ENCODE peak calls at places on chromosomes 16 and 17, in six cellular contexts. W is uterus, N is GM23338, X is heart right ventricle, M is lung, S is left ventricle myocardium inferior. U is an unnamed sample. For H3K36me3, the result is how much of the 10 kb centered on the place peaks cover.

GRCh38 chr16:19840524-19841110 is 44.0 kb downstream of the GPRC5B start:
- DNase-seq in W (no peak), N (no peak), X (peak), M (no peak), S (peak), U (no peak)

GRCh38 chr17:3592216-3592860 is 16.9 kb downstream of the TRPV1 start:
- DNase-seq in W (no peak), N (no peak), X (no peak), M (no peak), S (no peak), U (no peak)

GRCh38 chr17:74380959-74381808 is 13.9 kb downstream of the GPR142 start:
- DNase-seq in W (no peak), N (no peak), X (no peak), M (no peak), S (no peak), U (no peak)

GRCh38 chr16:75372236-75372856 is 61.0 kb downstream of the CFDP1 start:
- DNase-seq in W (no peak), N (no peak), X (no peak), M (no peak), S (no peak), U (no peak)

GRCh38 chr16:80285089-80285488 is 255.7 kb upstream of the DYNLRB2 start:
- DNase-seq in W (no peak), N (no peak), X (no peak), M (no peak), S (no peak), U (no peak)

GRCh38 chr16:2151188-2152091 is 3.0 kb downstream of the RAB26 start:
- DNase-seq in W (no peak), N (peak), X (no peak), M (no peak), S (no peak), U (no peak)

GRCh38 chr17:68682913-68683312 is 81.7 kb upstream of the FAM20A start:
- DNase-seq in W (no peak), N (no peak), X (no peak), M (no peak), S (no peak), U (no peak)

GRCh38 chr17:50299776-50300175 is 25.5 kb downstream of the TMEM92 start:
- DNase-seq in W (no peak), N (no peak), X (no peak), M (no peak), S (no peak), U (no peak)

GRCh38 chr16:12504312-12504711 is 299.4 kb downstream of the CPPED1 start:
- DNase-seq in W (no peak), N (no peak), X (no peak), M (no peak), S (no peak), U (no peak)

GRCh38 chr16:85524365-85524629 is 88.8 kb upstream of the GSE1 start:
- DNase-seq in W (no peak), N (no peak), X (no peak), M (no peak), S (no peak), U (no peak)

GRCh38 chr16:3193221-3194212 is 5.5 kb downstream of the OR1F1 start:
- DNase-seq in W (no peak), N (no peak), X (no peak), M (no peak), S (no peak), U (no peak)

GRCh38 chr17:68396226-68396780 is 61.0 kb downstream of the WIPI1 start:
- DNase-seq in W (no peak), N (no peak), X (no peak), M (peak), S (no peak), U (no peak)

GRCh38 chr17:17141860-17142552 is 64.1 kb downstream of the PLD6 start:
- DNase-seq in W (peak), N (peak), X (no peak), M (no peak), S (peak), U (peak)

GRCh38 chr17:35797918-35798317 is 2.5 kb upstream of the MMP28 start:
- DNase-seq in W (no peak), N (no peak), X (no peak), M (peak), S (no peak), U (no peak)

GRCh38 chr17:72344613-72345012 is 223.8 kb downstream of the SOX9 start:
- DNase-seq in W (no peak), N (no peak), X (no peak), M (no peak), S (no peak), U (no peak)

GRCh38 chr16:997440-998051 is 16.0 kb downstream of the SOX8 start:
- DNase-seq in W (no peak), N (peak), X (peak), M (peak), S (peak), U (no peak)

DNA sequence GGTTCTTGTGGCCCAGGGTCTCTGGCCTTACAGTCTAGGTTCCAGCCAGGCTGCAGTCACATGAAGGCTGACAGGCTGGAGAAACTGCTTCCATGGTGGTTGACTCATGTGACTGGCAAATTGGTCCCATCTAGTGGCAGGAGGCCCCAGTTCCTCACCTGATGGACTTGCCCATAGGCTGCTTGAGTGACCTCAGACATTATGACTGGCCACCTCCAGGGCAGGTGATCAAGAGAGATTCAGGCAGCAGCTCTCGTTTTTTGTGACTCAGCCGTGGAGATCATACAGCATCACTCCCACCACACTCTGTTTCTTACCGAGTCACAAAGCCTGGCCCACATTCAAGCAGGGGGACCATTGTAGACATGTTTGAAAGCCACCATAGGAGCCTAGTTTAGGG is 34.5 kb downstream of the SIAH1 start:
- DNase-seq in W (no peak), N (no peak), X (no peak), M (no peak), S (no peak), U (no peak)
- H3K36me3 ChIP-seq in W (under half), N (under half), X (under half), M (under half), S (under half), U (under half)

DNA sequence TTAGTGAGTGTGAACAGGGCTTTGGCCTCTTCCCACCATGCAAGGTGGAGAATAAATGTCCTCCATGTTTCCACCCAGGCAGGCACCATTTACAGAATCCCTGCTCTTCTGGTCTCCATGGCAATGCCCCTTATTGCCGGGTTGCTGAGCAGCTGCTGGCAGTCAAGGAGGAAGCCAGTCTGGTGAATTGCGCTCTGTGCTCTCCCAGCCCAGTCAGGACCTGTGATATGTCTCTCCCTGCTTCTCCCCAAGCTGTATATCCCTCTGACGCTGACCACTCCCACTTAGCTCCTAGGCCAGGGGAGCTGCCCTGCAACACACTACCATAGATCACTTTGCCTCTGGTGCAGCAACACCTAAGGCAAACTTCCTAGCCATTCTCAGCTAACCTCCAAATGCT is 402.1 kb upstream of the ERCC4 start:
- DNase-seq in W (no peak), N (no peak), X (no peak), M (no peak), S (no peak), U (no peak)
- TF ChIP-seq CTCF in W (no peak), N (no peak), X (no peak), M (no peak), S (no peak), U (no peak)

DNA sequence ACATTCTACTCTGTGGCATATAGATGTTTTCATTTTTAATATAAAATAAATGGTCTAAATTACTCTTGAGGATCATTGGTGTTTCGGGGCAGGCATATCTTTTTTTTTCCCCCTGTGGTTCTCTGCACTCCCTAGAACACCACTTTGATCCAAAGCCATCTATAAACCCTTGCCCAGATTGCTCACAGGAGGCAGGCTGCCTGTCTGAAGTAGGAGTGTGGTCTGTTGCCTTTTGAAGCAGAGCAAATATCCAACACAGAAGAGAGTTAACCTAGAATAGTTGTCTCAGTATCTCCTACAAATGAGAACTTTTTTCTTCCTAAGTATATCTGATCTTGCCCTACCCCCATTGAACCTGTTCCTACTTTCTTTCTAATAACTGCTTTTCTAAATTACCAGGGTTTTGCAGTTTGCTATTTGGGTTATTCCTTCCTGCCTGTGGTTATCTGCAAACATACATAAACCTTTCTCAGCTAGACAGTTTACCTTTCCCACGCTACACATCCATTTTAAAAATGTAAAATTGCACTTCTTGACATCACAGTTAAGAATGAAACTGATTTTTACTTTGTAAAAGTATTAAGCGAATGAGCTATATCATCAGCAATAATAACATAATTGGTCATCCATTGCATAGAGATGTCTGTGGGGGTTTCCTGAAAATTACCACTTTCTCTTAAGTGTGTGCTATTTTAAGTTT is 4.7 kb upstream of the CMTM1 start:
- DNase-seq in W (no peak), N (no peak), X (no peak), M (no peak), S (no peak), U (no peak)
- H3K36me3 ChIP-seq in W (under half), N (under half), X (under half), M (under half), S (under half), U (under half)

DNA sequence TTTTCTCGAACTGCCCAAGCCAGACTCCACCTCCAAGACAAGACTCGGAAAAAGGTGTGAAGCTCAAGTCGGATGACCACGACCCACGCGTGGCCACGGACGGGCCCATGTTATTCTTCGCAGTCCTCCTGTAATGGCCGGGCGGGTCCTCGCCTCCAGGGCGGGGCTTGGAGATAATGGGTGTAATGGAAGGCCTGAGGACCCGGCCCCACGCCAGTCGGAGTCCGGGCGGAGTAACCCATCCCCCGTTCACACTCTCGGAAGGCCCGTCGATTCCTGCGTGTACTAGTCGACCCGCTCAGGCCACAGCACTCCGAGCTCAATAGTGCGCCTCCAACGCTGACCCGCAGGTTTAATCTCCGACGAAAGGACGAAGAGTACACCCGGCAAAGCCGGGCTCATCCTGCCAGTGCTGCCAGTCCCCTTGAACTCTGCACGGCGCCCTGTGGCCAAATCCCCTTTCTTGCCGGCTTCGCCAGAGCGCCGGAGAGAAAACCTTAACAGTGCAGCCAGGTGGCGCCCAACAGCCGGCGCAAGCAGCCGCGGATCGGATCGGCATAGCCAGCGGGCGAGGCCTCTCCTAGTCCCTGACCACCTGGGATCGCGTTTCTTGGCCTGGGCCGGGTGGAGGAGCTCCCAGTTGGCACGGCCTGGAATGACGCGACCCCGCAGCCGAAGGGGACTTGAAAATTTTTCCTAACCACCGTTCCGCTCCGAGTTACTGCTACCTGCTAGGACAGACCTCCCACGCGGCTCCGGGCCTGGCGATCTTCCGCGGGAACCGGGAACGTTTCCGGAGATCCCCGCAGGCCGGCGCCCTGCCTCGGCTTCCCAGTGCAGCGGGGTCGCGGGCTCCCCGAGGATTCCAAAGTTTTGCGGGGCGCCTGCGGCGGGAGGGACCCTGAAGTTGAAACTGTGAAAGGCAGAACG is 762.0 kb downstream of the KCNJ18 start:
- DNase-seq in W (no peak), N (no peak), X (no peak), M (peak), S (no peak), U (peak)
- TF ChIP-seq CTCF in W (no peak), N (no peak), X (no peak), M (no peak), S (no peak), U (no peak)